ENCODE peak calls at places on chromosomes 11 and 22, in six cellular contexts. T is H9, J is neural progenitor cell, U is SK-N-SH, M is esophagus squamous epithelium, E is foreskin keratinocyte. B is an unnamed sample.

GRCh38 chr11:33291004-33291777 is 34.0 kb downstream of the HIPK3 start:
- DNase-seq in J (no peak), T (no peak), U (peak), E (no peak), M (no peak), B (no peak)

GRCh38 chr22:31253949-31254348 is 38.3 kb downstream of the PIK3IP1 start:
- DNase-seq in T (peak), J (no peak), E (peak), M (no peak), U (no peak), B (no peak)

GRCh38 chr11:123822022-123822421 is 15.9 kb upstream of the OR6M1 start:
- DNase-seq in M (no peak), J (no peak), E (no peak), T (no peak), U (no peak), B (no peak)

GRCh38 chr22:48359613-48359965 is 1468.1 kb downstream of the BRD1 start:
- DNase-seq in T (no peak), M (no peak), J (no peak), E (no peak), U (no peak), B (no peak)

GRCh38 chr11:75263944-75264349 is 23.4 kb downstream of the TPBGL start:
- DNase-seq in J (peak), T (no peak), M (no peak), U (no peak), E (no peak), B (no peak)

GRCh38 chr11:112410325-112410724 is 149.7 kb upstream of the PLET1 start:
- DNase-seq in J (no peak), T (no peak), M (no peak), E (no peak), U (no peak), B (no peak)

GRCh38 chr11:133955091-133955846 is 1.5 kb downstream of the IGSF9B start:
- DNase-seq in J (peak), T (no peak), M (no peak), U (peak), E (no peak), B (no peak)

GRCh38 chr11:72078477-72078876 is 1.9 kb downstream of the NUMA1 start:
- DNase-seq in U (no peak), E (peak), M (no peak), T (no peak), J (no peak), B (no peak)

GRCh38 chr11:2509481-2510001 is 64.7 kb downstream of the KCNQ1 start:
- DNase-seq in U (peak), M (no peak), J (no peak), E (no peak), T (peak), B (no peak)

GRCh38 chr11:78539566-78539965 is 35.1 kb downstream of the NARS2 start:
- DNase-seq in U (no peak), M (no peak), J (no peak), E (no peak), T (no peak), B (no peak)

GRCh38 chr22:44325718-44326548 is 13.2 kb upstream of the SHISAL1 start:
- DNase-seq in U (peak), M (no peak), E (no peak), T (no peak), J (peak), B (no peak)

GRCh38 chr11:131867457-131868257 is 497.2 kb downstream of the NTM start:
- DNase-seq in T (peak), J (peak), U (peak), E (peak), M (no peak), B (peak)

GRCh38 chr22:49284931-49285330 is 542.7 kb downstream of the BRD1 start:
- DNase-seq in U (no peak), M (no peak), J (no peak), T (no peak), E (no peak), B (no peak)

GRCh38 chr11:60700689-60701508 is 1.5 kb downstream of the MS4A8 start:
- DNase-seq in U (peak), M (no peak), J (peak), T (peak), E (peak), B (peak)

GRCh38 chr11:12853652-12854296 is 155.3 kb upstream of the RASSF10 start:
- DNase-seq in T (no peak), M (no peak), J (no peak), E (no peak), U (no peak), B (no peak)

GRCh38 chr22:46374663-46375474 is 39.4 kb downstream of the TRMU start:
- DNase-seq in U (no peak), T (no peak), E (peak), J (no peak), M (no peak), B (no peak)

GRCh38 chr11:106917973-106918372 is 100.3 kb downstream of the GUCY1A2 start:
- DNase-seq in J (peak), M (no peak), E (no peak), U (peak), T (peak), B (no peak)

GRCh38 chr11:133669371-133670046 is 137.2 kb upstream of the OPCML start:
- DNase-seq in M (no peak), U (no peak), T (peak), J (peak), E (no peak), B (no peak)

GRCh38 chr22:25962711-25963110 is 206.6 kb upstream of the SEZ6L start:
- DNase-seq in E (no peak), J (no peak), M (no peak), U (no peak), T (no peak), B (no peak)

GRCh38 chr22:25062378-25063095 is 110.0 kb downstream of the KIAA1671 start:
- DNase-seq in T (no peak), J (no peak), U (peak), E (no peak), M (no peak), B (no peak)

GRCh38 chr11:111911563-111912401 is at the start of gene CRYAB:
- DNase-seq in T (peak), M (no peak), J (peak), E (peak), U (no peak), B (no peak)

GRCh38 chr11:612201-612960 is 3.4 kb downstream of the IRF7 start:
- DNase-seq in M (no peak), E (peak), U (no peak), J (peak), T (peak), B (no peak)

GRCh38 chr11:9748361-9748970 is 84.6 kb downstream of the SWAP70 start:
- DNase-seq in J (peak), M (no peak), T (peak), E (peak), U (peak), B (no peak)

GRCh38 chr11:93986716-93987115 is 34.4 kb upstream of the HEPHL1 start:
- DNase-seq in J (no peak), M (no peak), T (no peak), U (no peak), E (peak), B (no peak)

DNA sequence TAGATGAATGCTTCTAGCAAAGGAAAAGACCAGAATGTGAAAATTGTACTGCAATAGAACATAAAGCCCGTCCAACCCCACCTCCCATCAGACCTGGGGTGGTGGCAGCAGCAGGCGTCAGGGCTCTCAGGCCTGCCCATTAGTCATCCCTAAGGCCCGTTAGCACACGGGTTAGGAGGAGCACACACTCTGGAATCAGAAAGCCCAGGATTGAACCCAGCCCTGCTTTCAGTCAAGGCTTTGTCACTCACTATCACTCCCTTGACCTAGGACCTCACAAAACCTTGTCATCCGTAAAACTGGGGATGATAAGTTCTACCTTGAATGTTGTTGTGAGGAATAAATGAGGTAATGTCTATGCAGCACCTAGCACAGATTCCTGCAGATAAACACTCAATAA is 26.9 kb downstream of the MICAL3 start:
- DNase-seq in U (no peak), J (no peak), M (no peak), E (no peak), T (no peak), B (no peak)
- TF ChIP-seq CTCF in U (no peak), J (no peak), M (no peak), E (no peak), T (no peak), B (no peak)

GRCh38 chr22:27259390-27259789 is 542.2 kb downstream of the MN1 start:
- DNase-seq in J (no peak), T (no peak), M (no peak), U (peak), E (no peak), B (no peak)
- TF ChIP-seq CTCF in J (no peak), T (no peak), M (no peak), U (no peak), E (no peak), B (no peak)

DNA sequence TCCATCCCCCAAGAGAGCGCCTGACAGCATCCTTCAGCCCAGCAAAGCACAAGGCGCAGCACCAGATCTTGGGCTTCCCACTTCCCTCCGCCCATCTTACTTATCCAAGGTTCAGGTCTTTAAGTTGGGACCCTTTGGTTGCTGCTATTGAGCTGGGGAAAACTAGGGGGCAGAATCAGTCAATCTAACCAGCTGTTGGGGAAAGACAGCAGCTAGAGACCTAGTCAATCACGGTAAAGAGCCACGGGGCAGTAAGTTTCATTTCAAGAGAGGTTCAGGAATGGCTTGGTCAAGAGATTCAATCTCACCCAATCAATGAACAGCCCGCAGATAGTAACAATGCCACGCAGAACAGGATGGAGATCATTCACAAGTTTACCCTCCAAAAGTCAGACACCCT is 1.7 kb downstream of the ABTB2 start:
- DNase-seq in E (no peak), M (no peak), U (no peak), J (peak), T (peak), B (no peak)
- TF ChIP-seq CTCF in E (no peak), M (no peak), U (no peak), J (peak), T (peak), B (no peak)

GRCh38 chr22:41544671-41545476 is 604 bp upstream of the POLR3H start:
- DNase-seq in M (no peak), J (peak), U (no peak), E (no peak), T (no peak), B (no peak)
- TF ChIP-seq CTCF in M (no peak), J (no peak), U (no peak), E (no peak), T (no peak), B (no peak)

B was measured in progenitor cell of endocrine pancreas.